ENCODE peak calls at places on chromosomes 1 and 21, in nine cellular contexts. Z, M, I, D, A, B, F, J and Y are unnamed samples.
A peak's percentile ranks its signal among the peaks of the same experiment; 100 is the strongest.

GRCh38 chr21:44718571-44718970 is 7.2 kb upstream of the TSPEAR start:
- DNase-seq in Z (no peak), M (no peak), I (no peak), D (no peak), A (no peak), B (no peak), F (no peak), J (no peak), Y (no peak)

GRCh38 chr1:25360596-25361581 is 22.8 kb downstream of the TMEM50A start:
- DNase-seq in Z (no peak), M (no peak), I (no peak), D (no peak), A (no peak), B (peak; percentile 12), F (no peak), J (no peak), Y (no peak)

GRCh38 chr1:43539726-43540434 is 9.2 kb downstream of the PTPRF start:
- DNase-seq in Z (no peak), M (no peak), I (no peak), D (no peak), A (no peak), B (no peak), F (no peak), J (no peak), Y (peak; percentile 33)

GRCh38 chr1:31444725-31445448 is 31.9 kb downstream of the SERINC2 start:
- DNase-seq in Z (no peak), M (no peak), I (no peak), D (no peak), A (no peak), B (peak; percentile 87), F (no peak), J (no peak), Y (no peak)

GRCh38 chr1:224317383-224318045 is 12.5 kb downstream of the NVL start:
- DNase-seq in Z (no peak), M (no peak), I (no peak), D (no peak), A (no peak), B (no peak), F (no peak), J (no peak), Y (no peak)

GRCh38 chr21:31873696-31874599 is 1.1 kb downstream of the HUNK start:
- DNase-seq in Z (peak; percentile 18), M (peak; percentile 11), I (no peak), D (peak; percentile 10), A (peak; percentile 6), B (peak; percentile 32), F (no peak), J (peak; percentile 33), Y (no peak)

GRCh38 chr21:46188226-46189212 is 4.3 kb upstream of the SPATC1L start:
- DNase-seq in Z (no peak), M (no peak), I (peak; percentile 17), D (no peak), A (no peak), B (peak; percentile 17), F (no peak), J (peak; percentile 58), Y (no peak)

GRCh38 chr1:26021647-26022403 is at the start of gene EXTL1:
- DNase-seq in Z (no peak), M (no peak), I (no peak), D (no peak), A (no peak), B (no peak), F (no peak), J (peak; percentile 82), Y (peak; percentile 68)

GRCh38 chr1:24567792-24568388 is 12.0 kb downstream of the NCMAP start:
- DNase-seq in Z (no peak), M (no peak), I (no peak), D (no peak), A (no peak), B (peak; percentile 73), F (no peak), J (no peak), Y (no peak)

GRCh38 chr1:43388021-43388575 is 1.5 kb downstream of the MED8 start:
- DNase-seq in Z (no peak), M (no peak), I (no peak), D (no peak), A (no peak), B (no peak), F (no peak), J (no peak), Y (no peak)

GRCh38 chr1:22838965-22839364 is 128.3 kb downstream of the EPHB2 start:
- DNase-seq in Z (no peak), M (no peak), I (no peak), D (no peak), A (no peak), B (no peak), F (no peak), J (no peak), Y (no peak)

GRCh38 chr1:186550832-186551231 is 89.9 kb upstream of the PDC start:
- DNase-seq in Z (no peak), M (no peak), I (no peak), D (no peak), A (no peak), B (no peak), F (no peak), J (no peak), Y (no peak)

GRCh38 chr1:228334954-228335353 is 71.7 kb downstream of the TRIM11 start:
- DNase-seq in Z (no peak), M (no peak), I (no peak), D (no peak), A (no peak), B (no peak), F (no peak), J (no peak), Y (peak; percentile 10)

GRCh38 chr1:109509176-109510134 is at the start of gene AMIGO1:
- DNase-seq in Z (peak; percentile 60), M (peak; percentile 48), I (no peak), D (no peak), A (peak; percentile 83), B (peak; percentile 9), F (no peak), J (peak; percentile 71), Y (peak; percentile 71)

GRCh38 chr1:206705187-206705586 is 20.5 kb downstream of the MAPKAPK2 start:
- DNase-seq in Z (no peak), M (no peak), I (peak; percentile 83), D (peak; percentile 14), A (no peak), B (no peak), F (peak; percentile 60), J (no peak), Y (no peak)

GRCh38 chr1:241647658-241648057 is 4.4 kb upstream of the WDR64 start:
- DNase-seq in Z (no peak), M (no peak), I (no peak), D (no peak), A (no peak), B (no peak), F (no peak), J (no peak), Y (no peak)

GRCh38 chr1:7572654-7573152 is 198.4 kb upstream of the VAMP3 start:
- DNase-seq in Z (no peak), M (no peak), I (no peak), D (no peak), A (no peak), B (no peak), F (no peak), J (no peak), Y (no peak)

GRCh38 chr1:182069028-182069466 is 7.5 kb upstream of the ZNF648 start:
- DNase-seq in Z (peak; percentile 31), M (peak; percentile 10), I (no peak), D (no peak), A (no peak), B (peak; percentile 60), F (no peak), J (peak; percentile 36), Y (peak; percentile 60)

GRCh38 chr21:44802396-44803153 is 955 bp upstream of the UBE2G2 start:
- DNase-seq in Z (no peak), M (no peak), I (no peak), D (no peak), A (no peak), B (no peak), F (no peak), J (no peak), Y (no peak)

GRCh38 chr1:203282720-203283542 is 22.4 kb upstream of the BTG2 start:
- DNase-seq in Z (no peak), M (no peak), I (no peak), D (no peak), A (no peak), B (no peak), F (no peak), J (no peak), Y (peak; percentile 13)

GRCh38 chr1:176880954-176881595 is 283.4 kb downstream of the ASTN1 start:
- DNase-seq in Z (peak; percentile 25), M (no peak), I (peak; percentile 16), D (peak; percentile 26), A (no peak), B (peak; percentile 69), F (peak; percentile 45), J (peak; percentile 61), Y (peak; percentile 69)

GRCh38 chr1:177783052-177783451 is 186.8 kb downstream of the SEC16B start:
- DNase-seq in Z (no peak), M (no peak), I (no peak), D (no peak), A (no peak), B (no peak), F (no peak), J (no peak), Y (no peak)

GRCh38 chr1:55230654-55231053 is 15.5 kb upstream of the USP24 start:
- DNase-seq in Z (no peak), M (no peak), I (no peak), D (no peak), A (no peak), B (no peak), F (no peak), J (no peak), Y (no peak)

GRCh38 chr1:12480748-12481362 is 137.2 kb downstream of the DHRS3 start:
- DNase-seq in Z (peak; percentile 9), M (no peak), I (no peak), D (peak; percentile 36), A (peak; percentile 22), B (peak; percentile 89), F (peak; percentile 71), J (no peak), Y (no peak)

GRCh38 chr1:57889686-57890360 is 466.0 kb upstream of the DAB1 start:
- DNase-seq in Z (no peak), M (no peak), I (peak; percentile 18), D (peak; percentile 60), A (no peak), B (no peak), F (no peak), J (no peak), Y (no peak)

GRCh38 chr1:32112800-32113375 is 5.0 kb downstream of the KPNA6 start:
- DNase-seq in Z (no peak), M (no peak), I (no peak), D (no peak), A (peak; percentile 33), B (no peak), F (no peak), J (no peak), Y (no peak)

GRCh38 chr1:45974541-45975269 is 157.7 kb downstream of the PIK3R3 start:
- DNase-seq in Z (no peak), M (no peak), I (no peak), D (no peak), A (no peak), B (peak; percentile 26), F (no peak), J (no peak), Y (no peak)

GRCh38 chr1:31054349-31054748 is 11.2 kb downstream of the PUM1 start:
- DNase-seq in Z (no peak), M (no peak), I (no peak), D (no peak), A (no peak), B (no peak), F (no peak), J (no peak), Y (no peak)